ENCODE peak calls at places on chromosomes 6 and 20, in five cellular contexts. L, B, H, N and P are unnamed samples.

GRCh38 chr20:637559-637958 is 15.4 kb downstream of the SRXN1 start:
- DNase-seq in L (no peak), H (no peak), B (no peak), N (no peak), P (no peak)

GRCh38 chr6:119322715-119323350 is 26.7 kb downstream of the MAN1A1 start:
- DNase-seq in B (no peak), H (no peak), L (no peak), N (no peak), P (no peak)

GRCh38 chr20:64114356-64114971 is 7.1 kb upstream of the NPBWR2 start:
- DNase-seq in H (no peak), B (no peak), L (no peak), N (no peak), P (no peak)

GRCh38 chr6:36544228-36544627 is 3.1 kb downstream of the STK38 start:
- DNase-seq in B (no peak), L (peak; percentile 71), N (no peak), H (no peak), P (no peak)

GRCh38 chr6:57324538-57324937 is 7.1 kb downstream of the PRIM2 start:
- DNase-seq in N (no peak), L (peak; percentile 48), B (peak; percentile 19), H (no peak), P (no peak)

GRCh38 chr6:16533721-16534136 is 227.5 kb downstream of the ATXN1 start:
- DNase-seq in H (no peak), L (no peak), B (no peak), N (no peak), P (no peak)

GRCh38 chr6:45255434-45255833 is 72.7 kb upstream of the RUNX2 start:
- DNase-seq in N (no peak), L (no peak), B (no peak), H (no peak), P (no peak)

GRCh38 chr6:129844118-129844891 is 16.8 kb downstream of the TMEM244 start:
- DNase-seq in N (no peak), B (peak; percentile 43), H (no peak), L (peak; percentile 57), P (peak; percentile 21)

GRCh38 chr6:114194362-114195343 is 148.2 kb downstream of the HS3ST5 start:
- DNase-seq in H (no peak), B (no peak), N (no peak), L (peak; percentile 9), P (peak; percentile 8)

GRCh38 chr20:9838035-9838377 is 870 bp downstream of the PAK5 start:
- DNase-seq in N (no peak), H (no peak), L (no peak), B (peak; percentile 75), P (no peak)

GRCh38 chr6:129312865-129313264 is 397.1 kb downstream of the ARHGAP18 start:
- DNase-seq in B (peak; percentile 37), N (no peak), L (peak; percentile 90), H (no peak), P (peak; percentile 78)

GRCh38 chr20:19368351-19368750 is 155.9 kb downstream of the SLC24A3 start:
- DNase-seq in L (no peak), B (peak; percentile 15), H (no peak), N (no peak), P (no peak)

GRCh38 chr20:44756011-44756688 is 10.5 kb downstream of the KCNK15 start:
- DNase-seq in L (no peak), H (no peak), B (no peak), N (no peak), P (no peak)

GRCh38 chr20:57620274-57620990 is at the start of gene ZBP1:
- DNase-seq in N (no peak), B (no peak), H (peak; percentile 88), L (no peak), P (no peak)

GRCh38 chr6:15400572-15401004 is 154.7 kb downstream of the JARID2 start:
- DNase-seq in L (no peak), N (no peak), H (no peak), B (peak; percentile 94), P (no peak)